ENCODE peak calls at places on chromosome 16, in nine cellular contexts. B, H, L, Q, N, I, G, A and V are unnamed samples.

GRCh38 chr16:63695347-63695746 is 1426.5 kb downstream of the CDH11 start:
- DNase-seq in B (no peak), H (no peak), L (no peak), Q (no peak), N (no peak), I (no peak), G (no peak), A (no peak), V (no peak)

GRCh38 chr16:31453255-31454204 is 5.8 kb upstream of the ARMC5 start:
- DNase-seq in B (peak; percentile 48), H (no peak), L (no peak), Q (peak; percentile 68), N (peak; percentile 56), I (peak; percentile 75), G (peak; percentile 77), A (no peak), V (no peak)

GRCh38 chr16:50532576-50532975 is 15.6 kb upstream of the NKD1 start:
- DNase-seq in B (no peak), H (no peak), L (no peak), Q (no peak), N (no peak), I (no peak), G (no peak), A (no peak), V (no peak)

GRCh38 chr16:81405702-81406113 is 38.9 kb upstream of the CMIP start:
- DNase-seq in B (no peak), H (no peak), L (no peak), Q (no peak), N (peak; percentile 98), I (peak; percentile 89), G (no peak), A (no peak), V (no peak)

GRCh38 chr16:77599793-77600415 is 122.4 kb upstream of the NUDT7 start:
- DNase-seq in B (peak; percentile 49), H (no peak), L (no peak), Q (no peak), N (no peak), I (peak; percentile 62), G (no peak), A (no peak), V (no peak)

GRCh38 chr16:22641030-22641671 is 130.5 kb downstream of the NPIPB5 start:
- DNase-seq in B (peak; percentile 73), H (no peak), L (no peak), Q (no peak), N (no peak), I (peak; percentile 61), G (no peak), A (no peak), V (no peak)

GRCh38 chr16:58451945-58452401 is 48.0 kb upstream of the NDRG4 start:
- DNase-seq in B (no peak), H (no peak), L (no peak), Q (no peak), N (peak; percentile 85), I (peak; percentile 52), G (no peak), A (no peak), V (no peak)

GRCh38 chr16:56310685-56311084 is 114.7 kb downstream of the AMFR start:
- DNase-seq in B (no peak), H (no peak), L (no peak), Q (no peak), N (no peak), I (no peak), G (no peak), A (no peak), V (peak; percentile 39)

GRCh38 chr16:53822936-53823529 is 119.1 kb downstream of the FTO start:
- DNase-seq in B (no peak), H (no peak), L (no peak), Q (no peak), N (no peak), I (peak; percentile 16), G (no peak), A (no peak), V (no peak)

GRCh38 chr16:77723108-77723514 is 797 bp downstream of the NUDT7 start:
- DNase-seq in B (no peak), H (no peak), L (no peak), Q (no peak), N (no peak), I (peak; percentile 71), G (no peak), A (peak; percentile 10), V (no peak)

GRCh38 chr16:23969468-23970297 is 133.9 kb downstream of the PRKCB start:
- DNase-seq in B (no peak), H (no peak), L (no peak), Q (no peak), N (no peak), I (no peak), G (no peak), A (no peak), V (peak; percentile 24)

GRCh38 chr16:23967775-23968571 is 132.2 kb downstream of the PRKCB start:
- DNase-seq in B (no peak), H (no peak), L (no peak), Q (no peak), N (no peak), I (no peak), G (no peak), A (no peak), V (no peak)

GRCh38 chr16:23965137-23965733 is 129.5 kb downstream of the PRKCB start:
- DNase-seq in B (no peak), H (no peak), L (no peak), Q (no peak), N (no peak), I (no peak), G (no peak), A (no peak), V (no peak)

GRCh38 chr16:23966577-23966976 is 130.8 kb downstream of the PRKCB start:
- DNase-seq in B (no peak), H (no peak), L (no peak), Q (no peak), N (no peak), I (no peak), G (no peak), A (no peak), V (no peak)

GRCh38 chr16:23967018-23967417 is 131.2 kb downstream of the PRKCB start:
- DNase-seq in B (no peak), H (no peak), L (no peak), Q (no peak), N (no peak), I (no peak), G (no peak), A (no peak), V (no peak)
- H3K27ac ChIP-seq in B (no peak overlapping the region), H (no peak overlapping the region), L (no peak overlapping the region), Q (no peak overlapping the region), N (no peak overlapping the region), I (no peak overlapping the region), G (no peak overlapping the region), A (no peak overlapping the region), V (peak overlapping the region; percentile 39)

GRCh38 chr16:47940466-47940865 is 215.3 kb downstream of the ABCC12 start:
- DNase-seq in B (no peak), H (no peak), L (no peak), Q (no peak), N (no peak), I (no peak), G (no peak), A (no peak), V (no peak)
- H3K27ac ChIP-seq in B (no peak overlapping the region), H (no peak overlapping the region), L (no peak overlapping the region), Q (no peak overlapping the region), N (no peak overlapping the region), I (no peak overlapping the region), G (no peak overlapping the region), A (no peak overlapping the region), V (no peak overlapping the region)

GRCh38 chr16:89921699-89922476 is 1.3 kb upstream of the TUBB3 start:
- DNase-seq in B (peak; percentile 62), H (no peak), L (peak; percentile 71), Q (peak; percentile 98), N (peak; percentile 79), I (peak; percentile 99), G (peak; percentile 83), A (peak; percentile 47), V (no peak)
- H3K27ac ChIP-seq in B (no peak overlapping the region), H (peak overlapping the region; percentile 88), L (peak overlapping the region; percentile 78), Q (no peak overlapping the region), N (peak overlapping the region; percentile 84), I (peak overlapping the region; percentile 99), G (peak overlapping the region; percentile 67), A (peak overlapping the region; percentile 61), V (peak overlapping the region; percentile 58)

DNA sequence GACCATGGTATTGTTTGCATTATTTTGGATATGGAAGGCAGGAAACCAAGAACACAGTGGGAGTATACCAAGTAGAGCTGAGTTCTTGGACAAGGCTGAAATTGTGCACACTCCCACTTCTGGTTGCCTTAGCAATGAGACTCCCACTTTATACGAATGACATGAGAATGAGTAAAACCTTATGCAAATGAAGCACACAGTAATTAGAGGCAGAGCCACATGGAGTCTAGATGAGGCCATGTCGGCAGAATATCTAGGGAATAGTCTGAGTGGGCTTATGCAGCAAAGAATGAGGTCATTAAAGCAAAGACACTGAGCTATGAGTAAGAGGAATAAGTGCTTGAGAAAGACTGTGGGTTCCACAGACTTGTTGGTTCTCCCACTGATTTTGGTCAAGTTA is 178.7 kb downstream of the GRIN2A start:
- DNase-seq in B (no peak), H (no peak), L (no peak), Q (no peak), N (no peak), I (no peak), G (no peak), A (no peak), V (peak; percentile 78)
- H3K27ac ChIP-seq in B (no peak overlapping the region), H (no peak overlapping the region), L (no peak overlapping the region), Q (no peak overlapping the region), N (no peak overlapping the region), I (no peak overlapping the region), G (no peak overlapping the region), A (no peak overlapping the region), V (no peak overlapping the region)